ENCODE peak calls at places on chromosomes 6 and 20, in six cellular contexts. Y is transverse colon, P is suprapubic skin, W is esophagus muscularis mucosa, V is H1, Z is stomach. C is an unnamed sample. For H3K4me1, the result is how much of the 10 kb centered on the place peaks cover.

GRCh38 chr20:63475209-63475608 is 2.8 kb upstream of the KCNQ2 start:
- DNase-seq in Y (no peak), P (no peak), W (no peak), V (no peak), Z (no peak), C (no peak)

GRCh38 chr6:84685983-84686584 is 78.3 kb downstream of the TBX18 start:
- DNase-seq in Y (no peak), P (no peak), W (no peak), V (peak), Z (no peak), C (no peak)

GRCh38 chr6:158531970-158532369 is 27.9 kb upstream of the TMEM181 start:
- DNase-seq in Y (no peak), P (no peak), W (no peak), V (no peak), Z (no peak), C (no peak)

GRCh38 chr20:61185181-61185580 is 66.9 kb upstream of the CDH4 start:
- DNase-seq in Y (no peak), P (no peak), W (no peak), V (no peak), Z (no peak), C (no peak)

GRCh38 chr20:51950926-51951325 is 148.6 kb upstream of the SALL4 start:
- DNase-seq in Y (no peak), P (no peak), W (no peak), V (no peak), Z (no peak), C (no peak)

GRCh38 chr6:107560657-107561056 is 70.7 kb downstream of the SOBP start:
- DNase-seq in Y (no peak), P (no peak), W (no peak), V (no peak), Z (no peak), C (no peak)

GRCh38 chr6:13044390-13044789 is 283.9 kb downstream of the TBC1D7 start:
- DNase-seq in Y (no peak), P (peak), W (no peak), V (peak), Z (no peak), C (no peak)

GRCh38 chr6:1991332-1991878 is 254.0 kb downstream of the GMDS start:
- DNase-seq in Y (no peak), P (no peak), W (no peak), V (no peak), Z (no peak), C (no peak)

GRCh38 chr6:3347237-3347636 is 88.5 kb downstream of the PSMG4 start:
- DNase-seq in Y (no peak), P (no peak), W (no peak), V (no peak), Z (no peak), C (no peak)

GRCh38 chr6:19478992-19479391 is 358.2 kb upstream of the ID4 start:
- DNase-seq in Y (no peak), P (no peak), W (no peak), V (no peak), Z (no peak), C (no peak)

GRCh38 chr20:6636209-6637159 is 131.0 kb upstream of the BMP2 start:
- DNase-seq in Y (peak), P (no peak), W (peak), V (no peak), Z (no peak), C (no peak)

GRCh38 chr20:62227977-62228958 is 8.2 kb upstream of the HRH3 start:
- DNase-seq in Y (peak), P (no peak), W (no peak), V (no peak), Z (peak), C (no peak)

GRCh38 chr6:34909484-34909883 is 20.4 kb downstream of the ANKS1A start:
- DNase-seq in Y (no peak), P (no peak), W (no peak), V (no peak), Z (no peak), C (no peak)

GRCh38 chr6:32855467-32856174 is 1.6 kb downstream of the PSMB9 start:
- DNase-seq in Y (no peak), P (no peak), W (no peak), V (no peak), Z (no peak), C (no peak)

GRCh38 chr6:5565976-5566375 is 304.7 kb downstream of the FARS2 start:
- DNase-seq in Y (no peak), P (no peak), W (no peak), V (no peak), Z (no peak), C (no peak)

GRCh38 chr20:3115190-3116107 is 30.9 kb upstream of the AVP start:
- DNase-seq in Y (no peak), P (no peak), W (no peak), V (peak), Z (no peak), C (no peak)

GRCh38 chr6:170128346-170128745 is 162.5 kb downstream of the DLL1 start:
- DNase-seq in Y (no peak), P (peak), W (no peak), V (peak), Z (peak), C (peak)

GRCh38 chr6:140225587-140226438 is 851.4 kb upstream of the CITED2 start:
- DNase-seq in Y (no peak), P (no peak), W (no peak), V (no peak), Z (no peak), C (no peak)

GRCh38 chr20:54173653-54174451 is at the start of gene CYP24A1:
- DNase-seq in Y (peak), P (no peak), W (no peak), V (peak), Z (peak), C (no peak)

GRCh38 chr6:154156135-154156948 is 117.3 kb downstream of the OPRM1 start:
- DNase-seq in Y (peak), P (no peak), W (peak), V (peak), Z (peak), C (peak)

GRCh38 chr6:37130704-37131103 is 39.2 kb upstream of the PIM1 start:
- DNase-seq in Y (peak), P (no peak), W (no peak), V (no peak), Z (peak), C (peak)

GRCh38 chr6:106667022-106667402 is 37.6 kb downstream of the QRSL1 start:
- DNase-seq in Y (no peak), P (no peak), W (no peak), V (no peak), Z (no peak), C (no peak)

GRCh38 chr20:62149532-62150235 is 6.1 kb downstream of the SS18L1 start:
- DNase-seq in Y (no peak), P (no peak), W (no peak), V (no peak), Z (no peak), C (peak)

GRCh38 chr6:85130743-85131142 is 319.1 kb upstream of the NT5E start:
- DNase-seq in Y (no peak), P (no peak), W (no peak), V (no peak), Z (no peak), C (no peak)

GRCh38 chr6:113732384-113732966 is 124.7 kb upstream of the MARCKS start:
- DNase-seq in Y (no peak), P (no peak), W (no peak), V (peak), Z (no peak), C (peak)

GRCh38 chr6:125142614-125143013 is 11.0 kb upstream of the TPD52L1 start:
- DNase-seq in Y (no peak), P (no peak), W (no peak), V (no peak), Z (no peak), C (no peak)

GRCh38 chr6:16754864-16755263 is 6.4 kb downstream of the ATXN1 start:
- DNase-seq in Y (no peak), P (no peak), W (no peak), V (no peak), Z (no peak), C (no peak)

GRCh38 chr6:142395266-142395665 is 93.5 kb downstream of the ADGRG6 start:
- DNase-seq in Y (no peak), P (no peak), W (no peak), V (no peak), Z (no peak), C (no peak)

GRCh38 chr20:51914758-51915157 is 112.4 kb upstream of the SALL4 start:
- DNase-seq in Y (no peak), P (no peak), W (no peak), V (no peak), Z (no peak), C (no peak)

GRCh38 chr6:45504947-45505346 is 127.2 kb upstream of the SUPT3H start:
- DNase-seq in Y (no peak), P (no peak), W (no peak), V (peak), Z (peak), C (no peak)

GRCh38 chr6:10482636-10483257 is 38.4 kb upstream of the GCNT2 start:
- DNase-seq in Y (no peak), P (no peak), W (no peak), V (no peak), Z (no peak), C (no peak)

GRCh38 chr6:72886170-72886569 is 264.3 kb downstream of the KCNQ5 start:
- DNase-seq in Y (no peak), P (no peak), W (no peak), V (no peak), Z (no peak), C (no peak)

GRCh38 chr6:56155634-56156141 is 91.7 kb downstream of the COL21A1 start:
- DNase-seq in Y (no peak), P (no peak), W (no peak), V (no peak), Z (no peak), C (no peak)

GRCh38 chr20:23031346-23031745 is 3.8 kb upstream of the SSTR4 start:
- DNase-seq in Y (no peak), P (no peak), W (no peak), V (no peak), Z (no peak), C (no peak)

GRCh38 chr6:154466139-154466538 is 44.3 kb downstream of the CNKSR3 start:
- DNase-seq in Y (no peak), P (no peak), W (no peak), V (no peak), Z (no peak), C (peak)

GRCh38 chr6:145271086-145271485 is 464.2 kb downstream of the EPM2A start:
- DNase-seq in Y (peak), P (no peak), W (no peak), V (no peak), Z (no peak), C (no peak)

GRCh38 chr6:119966484-119966883 is 616.9 kb upstream of the MAN1A1 start:
- DNase-seq in Y (no peak), P (no peak), W (no peak), V (peak), Z (no peak), C (no peak)

GRCh38 chr6:4344317-4344899 is 209.0 kb upstream of the ECI2 start:
- DNase-seq in Y (no peak), P (no peak), W (peak), V (no peak), Z (no peak), C (no peak)

GRCh38 chr6:136752554-136752953 is 39.7 kb downstream of the MAP3K5 start:
- DNase-seq in Y (peak), P (no peak), W (no peak), V (no peak), Z (no peak), C (no peak)

DNA sequence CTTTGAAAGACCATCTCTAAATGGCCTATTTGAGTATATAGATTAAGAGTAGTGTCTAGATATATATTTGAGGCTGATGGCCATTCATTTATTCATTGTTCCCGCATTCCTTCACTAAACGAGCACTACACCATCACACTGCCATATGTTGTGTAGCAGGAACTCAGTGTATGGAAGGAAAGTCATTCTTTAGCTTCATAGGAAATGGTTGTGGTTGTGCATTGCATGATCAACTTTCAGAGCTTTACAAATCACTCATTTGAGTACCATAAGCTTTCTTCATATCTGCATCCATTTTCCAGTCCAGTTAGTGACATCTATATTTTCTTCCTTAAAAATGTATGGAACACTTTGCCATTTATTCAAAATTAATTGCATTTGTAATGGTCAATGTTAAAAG is 97.9 kb downstream of the ARID1B start:
- DNase-seq in Y (no peak), P (no peak), W (no peak), V (no peak), Z (no peak), C (no peak)
- H3K4me1 ChIP-seq in Y (under half), P (under half), W (half or more), V (under half), Z (under half), C (under half)

GRCh38 chr6:21845018-21845417 is 251.5 kb downstream of the SOX4 start:
- DNase-seq in Y (no peak), P (no peak), W (no peak), V (no peak), Z (no peak), C (no peak)
- TF ChIP-seq POLR2AphosphoS5 in Y (no peak), P (no peak), W (no peak), V (no peak), Z (no peak), C (no peak)

GRCh38 chr20:10652185-10652584 is 21.6 kb downstream of the JAG1 start:
- DNase-seq in Y (no peak), P (peak), W (no peak), V (no peak), Z (no peak), C (no peak)
- H3K4me1 ChIP-seq in Y (half or more), P (half or more), W (half or more), V (under half), Z (under half), C (under half)

GRCh38 chr20:16528078-16528477 is 45.2 kb downstream of the KIF16B start:
- DNase-seq in Y (peak), P (no peak), W (no peak), V (no peak), Z (peak), C (no peak)
- TF ChIP-seq POLR2AphosphoS5 in Y (peak), P (no peak), W (no peak), V (no peak), Z (no peak), C (no peak)

DNA sequence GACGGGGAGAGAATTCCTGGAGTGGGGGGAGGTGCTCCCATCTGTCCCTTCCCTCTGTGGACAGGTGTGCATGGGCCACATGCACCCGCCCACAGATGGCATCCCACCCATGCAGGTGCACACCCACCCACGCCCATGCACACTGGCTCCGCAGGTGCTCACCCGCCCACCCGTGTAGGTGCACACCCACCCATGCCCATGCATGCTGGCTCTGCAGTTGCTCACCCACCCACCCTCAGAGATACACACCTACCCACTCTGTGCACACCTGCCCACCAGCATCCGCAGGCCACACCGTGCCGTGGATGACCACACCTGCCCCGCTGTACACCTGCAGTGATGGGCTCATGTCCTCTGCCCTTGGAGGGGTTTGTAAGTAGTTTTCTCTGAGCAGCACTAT is 132.0 kb downstream of the PHACTR3 start:
- DNase-seq in Y (no peak), P (no peak), W (no peak), V (no peak), Z (no peak), C (no peak)
- H3K4me1 ChIP-seq in Y (under half), P (under half), W (under half), V (under half), Z (under half), C (under half)

DNA sequence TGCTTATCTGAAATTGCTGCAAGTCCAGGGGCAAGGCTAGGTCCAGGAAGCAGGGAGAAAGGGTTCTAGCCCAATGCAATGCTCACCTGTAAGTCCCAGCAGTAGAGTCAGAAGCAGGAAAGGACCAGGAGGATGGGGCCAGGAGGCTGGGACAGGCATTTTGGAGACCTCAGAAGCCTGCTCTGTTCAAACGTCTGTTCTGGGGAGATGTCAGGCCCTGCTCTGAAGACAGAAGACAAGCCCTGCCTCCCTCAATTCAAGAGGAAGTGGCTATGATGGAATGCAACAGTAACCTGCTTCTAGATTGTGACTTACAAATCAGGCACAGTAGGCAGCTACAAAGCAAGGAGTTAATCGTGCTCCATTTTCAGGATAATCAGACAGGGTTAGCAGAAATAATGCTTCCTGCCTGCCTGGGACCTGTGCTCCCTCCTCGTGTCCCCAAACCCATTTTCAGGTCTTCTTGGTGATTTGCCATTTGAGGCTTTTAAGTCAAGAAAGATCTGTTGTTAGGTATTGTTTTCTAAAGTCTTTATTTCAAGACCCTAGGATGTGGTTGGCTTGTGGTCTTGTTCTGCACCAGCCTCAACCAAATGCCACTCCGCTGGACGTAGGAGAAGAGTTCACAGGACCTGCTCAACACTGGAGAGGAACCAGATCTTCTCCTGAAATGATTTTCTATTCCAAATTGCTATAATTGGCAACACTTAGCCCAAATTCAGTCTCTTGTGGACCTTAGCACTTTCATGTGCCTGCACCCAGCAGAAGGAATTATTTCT is at the start of gene SIRPG:
- DNase-seq in Y (no peak), P (no peak), W (peak), V (no peak), Z (no peak), C (no peak)
- TF ChIP-seq POLR2AphosphoS5 in Y (no peak), P (no peak), W (no peak), V (no peak), Z (no peak), C (no peak)